ENCODE peak calls at places on chromosomes 11 and 22, in four cellular contexts. A is K562, O is HepG2, Z is GM12878. R is an unnamed sample.

GRCh38 chr22:45227645-45228400 is 12.9 kb downstream of the KIAA0930 start:
- DNase-seq in O (no peak), A (no peak), Z (no peak), R (no peak)

GRCh38 chr11:104370478-104370877 is 206.5 kb upstream of the PDGFD start:
- DNase-seq in Z (no peak), O (no peak), A (no peak), R (no peak)

GRCh38 chr11:92643827-92644226 is 325.6 kb upstream of the MTNR1B start:
- DNase-seq in Z (no peak), O (no peak), A (no peak), R (no peak)

GRCh38 chr11:117597083-117597482 is 199.9 kb downstream of the DSCAML1 start:
- DNase-seq in A (peak), O (peak), Z (no peak), R (peak)

GRCh38 chr11:79400717-79401330 is 40.0 kb downstream of the TENM4 start:
- DNase-seq in O (peak), A (peak), Z (no peak), R (peak)

GRCh38 chr11:122743949-122744876 is 88.7 kb downstream of the UBASH3B start:
- DNase-seq in O (no peak), Z (peak), A (no peak), R (no peak)

GRCh38 chr22:40592352-40593113 is 44.0 kb downstream of the MRTFA start:
- DNase-seq in Z (peak), A (no peak), O (no peak), R (no peak)

GRCh38 chr11:76560219-76560618 is 110.3 kb downstream of the LRRC32 start:
- DNase-seq in A (no peak), Z (no peak), O (no peak), R (no peak)

GRCh38 chr22:46087816-46088277 is 62.5 kb upstream of the PPARA start:
- DNase-seq in A (peak), Z (no peak), O (no peak), R (no peak)

GRCh38 chr11:130772266-130773227 is 143.7 kb downstream of the SNX19 start:
- DNase-seq in A (no peak), O (no peak), Z (no peak), R (no peak)

GRCh38 chr11:47225552-47226137 is 10.9 kb downstream of the DDB2 start:
- DNase-seq in A (no peak), Z (peak), O (no peak), R (no peak)
- TF ChIP-seq BHLHE40 in A (no peak), Z (no peak), O (no peak), R (no peak)

GRCh38 chr11:129694538-129694937 is 121.1 kb upstream of the TMEM45B start:
- DNase-seq in Z (no peak), O (no peak), A (peak), R (no peak)
- TF ChIP-seq FOXM1 in Z (no peak), O (no peak), A (no peak), R (no peak)

GRCh38 chr11:135075740-135076139 is 663.7 kb upstream of the B3GAT1 start:
- DNase-seq in A (peak), O (peak), Z (no peak), R (peak)
- TF ChIP-seq BHLHE40 in A (no peak), O (no peak), Z (no peak), R (no peak)

GRCh38 chr22:17492247-17492646 is 71.1 kb upstream of the SLC25A18 start:
- DNase-seq in A (no peak), Z (no peak), O (no peak), R (no peak)
- TF ChIP-seq FOXM1 in A (no peak), Z (no peak), O (no peak), R (no peak)

GRCh38 chr11:75541301-75541929 is 15.7 kb upstream of the GDPD5 start:
- DNase-seq in O (no peak), Z (no peak), A (no peak), R (no peak)

GRCh38 chr11:75538150-75538942 is 12.6 kb upstream of the GDPD5 start:
- DNase-seq in Z (no peak), O (no peak), A (no peak), R (no peak)

GRCh38 chr11:75537740-75538139 is 12.0 kb upstream of the GDPD5 start:
- DNase-seq in A (no peak), O (no peak), Z (no peak), R (no peak)

GRCh38 chr11:75536786-75537629 is 11.3 kb upstream of the GDPD5 start:
- DNase-seq in O (no peak), Z (peak), A (peak), R (no peak)

GRCh38 chr11:75539459-75540022 is 13.8 kb upstream of the GDPD5 start:
- DNase-seq in A (no peak), Z (no peak), O (no peak), R (no peak)
- TF ChIP-seq BHLHE40 in A (peak), Z (no peak), O (no peak), R (no peak)

GRCh38 chr11:2885017-2885675 is 429 bp downstream of the CDKN1C start:
- DNase-seq in O (no peak), Z (no peak), A (peak), R (peak)
- TF ChIP-seq FOXM1 in O (no peak), Z (no peak), A (no peak), R (no peak)

GRCh38 chr11:100680070-100680469 is 7.0 kb upstream of the ARHGAP42 start:
- DNase-seq in A (no peak), O (no peak), Z (no peak), R (no peak)
- TF ChIP-seq BHLHE40 in A (no peak), O (no peak), Z (no peak), R (no peak)

GRCh38 chr11:10909141-10909883 is 51.5 kb upstream of the ZBED5 start:
- DNase-seq in A (no peak), O (no peak), Z (no peak), R (no peak)
- TF ChIP-seq FOXM1 in A (no peak), O (no peak), Z (no peak), R (no peak)

GRCh38 chr11:10489444-10489785 is 34.4 kb downstream of the AMPD3 start:
- DNase-seq in A (no peak), Z (no peak), O (no peak), R (no peak)

GRCh38 chr11:10493041-10493663 is 38.1 kb downstream of the AMPD3 start:
- DNase-seq in Z (no peak), A (no peak), O (no peak), R (no peak)

GRCh38 chr11:10490398-10491232 is 35.6 kb downstream of the AMPD3 start:
- DNase-seq in Z (no peak), O (peak), A (peak), R (no peak)

GRCh38 chr11:10490032-10490397 is 35.0 kb downstream of the AMPD3 start:
- DNase-seq in O (no peak), Z (no peak), A (peak), R (no peak)

GRCh38 chr11:10492084-10492483 is 37.0 kb downstream of the AMPD3 start:
- DNase-seq in O (no peak), Z (no peak), A (no peak), R (no peak)
- TF ChIP-seq BHLHE40 in O (no peak), Z (no peak), A (no peak), R (no peak)

GRCh38 chr22:20267441-20268288 is 453 bp downstream of the RTN4R start:
- DNase-seq in A (peak), Z (no peak), O (no peak), R (peak)

GRCh38 chr22:20264614-20265452 is 3.3 kb downstream of the RTN4R start:
- DNase-seq in O (peak), A (no peak), Z (no peak), R (no peak)

GRCh38 chr22:20268289-20268349 is at the start of gene RTN4R:
- DNase-seq in A (no peak), Z (no peak), O (no peak), R (no peak)

GRCh38 chr22:20271114-20271994 is 3.2 kb upstream of the RTN4R start:
- DNase-seq in Z (no peak), O (no peak), A (no peak), R (no peak)

DNA sequence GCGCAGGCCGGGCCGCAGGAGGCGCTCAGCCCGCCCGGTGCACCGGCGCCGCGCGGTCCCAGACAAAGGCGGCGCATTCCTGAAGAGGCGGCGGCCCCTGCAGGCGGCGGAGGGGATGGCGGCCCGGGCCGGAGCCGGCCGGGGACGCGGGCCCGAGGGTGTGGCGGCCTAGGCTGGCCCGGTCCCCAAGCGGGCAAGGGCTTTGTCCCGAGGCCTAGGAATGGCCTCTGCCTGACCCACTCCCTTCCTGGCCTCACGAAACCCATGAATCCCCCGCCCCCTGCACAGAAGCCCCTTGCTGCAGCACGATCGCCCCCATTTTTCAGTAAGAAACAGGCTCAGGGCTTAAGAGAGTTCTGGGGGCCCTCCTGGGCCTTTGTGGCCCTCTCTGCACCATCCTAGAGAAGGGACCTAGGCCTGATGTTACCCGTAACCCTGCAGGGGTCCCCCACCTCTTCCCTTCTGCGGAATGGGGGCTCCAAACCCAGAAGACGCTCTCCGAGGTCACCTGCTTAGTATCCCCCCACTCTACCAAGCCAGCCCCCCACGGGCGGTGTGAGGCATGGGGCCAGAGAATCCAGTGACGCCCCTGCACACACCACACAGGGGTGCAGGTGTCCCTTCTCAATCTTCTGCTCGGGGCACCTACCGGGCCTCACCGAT is 363 bp upstream of the RTN4R start:
- DNase-seq in O (peak), Z (no peak), A (peak), R (peak)
- TF ChIP-seq FOXM1 in O (no peak), Z (no peak), A (no peak), R (no peak)

R was measured in HEK293T.